ENCODE peak calls at places on chromosomes 1 and 21, in seven cellular contexts. R is HepG2; D is activated CD8-positive, alpha-beta T cell treated with anti-CD3 and anti-CD28 coated beads for 36 hours; H is nephron progenitor cell; F is coronary artery; V is GM12864; M is uterus. W is an unnamed sample.

GRCh38 chr1:78157162-78157561 is 111.4 kb downstream of the GIPC2 start:
- DNase-seq in M (no peak), D (no peak), F (no peak), R (no peak), V (no peak), H (no peak), W (no peak)

GRCh38 chr1:2226525-2227340 is 1.4 kb upstream of the SKI start:
- DNase-seq in D (no peak), V (no peak), R (no peak), F (peak), M (peak), H (peak), W (peak)

GRCh38 chr1:41639332-41639936 is 155.0 kb upstream of the EDN2 start:
- DNase-seq in H (no peak), F (peak), R (no peak), D (peak), M (no peak), V (no peak), W (no peak)

GRCh38 chr1:43545686-43546387 is 15.2 kb downstream of the PTPRF start:
- DNase-seq in D (no peak), H (peak), M (peak), V (no peak), F (peak), R (peak), W (no peak)

GRCh38 chr1:155186266-155186954 is 12.8 kb downstream of the TRIM46 start:
- DNase-seq in R (no peak), H (no peak), F (peak), M (no peak), D (no peak), V (no peak), W (no peak)

GRCh38 chr21:45542667-45543370 is 579 bp upstream of the SLC19A1 start:
- DNase-seq in R (no peak), V (no peak), D (peak), F (peak), M (peak), H (no peak), W (peak)

GRCh38 chr1:16924919-16925477 is 3.3 kb downstream of the CROCC start:
- DNase-seq in D (no peak), V (no peak), H (no peak), R (no peak), F (no peak), M (no peak), W (no peak)

GRCh38 chr21:21268061-21268471 is 269.9 kb downstream of the NCAM2 start:
- DNase-seq in M (no peak), R (no peak), V (no peak), F (no peak), H (no peak), D (no peak), W (no peak)

GRCh38 chr1:2930016-2930815 is 91.1 kb upstream of the ACTRT2 start:
- DNase-seq in F (no peak), M (no peak), H (no peak), R (no peak), V (no peak), D (no peak), W (no peak)

GRCh38 chr1:64136296-64136695 is 67.1 kb upstream of the UBE2U start:
- DNase-seq in V (no peak), M (no peak), H (no peak), F (no peak), R (no peak), D (no peak), W (no peak)

GRCh38 chr1:40450491-40451237 is 388 bp downstream of the ZFP69B start:
- DNase-seq in D (peak), H (peak), F (no peak), M (peak), R (peak), V (peak), W (no peak)

GRCh38 chr1:231724876-231725647 is 98.5 kb downstream of the DISC1 start:
- DNase-seq in M (no peak), R (peak), F (no peak), D (peak), V (peak), H (peak), W (no peak)

GRCh38 chr1:12244078-12244477 is 14.2 kb downstream of the VPS13D start:
- DNase-seq in R (no peak), V (no peak), F (no peak), H (no peak), M (no peak), D (peak), W (no peak)

GRCh38 chr1:119475866-119476439 is 31.1 kb upstream of the HSD3B1 start:
- DNase-seq in V (peak), H (peak), F (no peak), M (no peak), R (peak), D (peak), W (no peak)

GRCh38 chr1:152328801-152329391 is 3.9 kb upstream of the FLG start:
- DNase-seq in M (no peak), R (no peak), H (no peak), V (no peak), F (no peak), D (no peak), W (no peak)

GRCh38 chr1:180854456-180854855 is 58.2 kb upstream of the KIAA1614 start:
- DNase-seq in H (no peak), R (no peak), M (no peak), D (no peak), F (no peak), V (no peak), W (no peak)

GRCh38 chr21:38229260-38229877 is 27.4 kb upstream of the KCNJ15 start:
- DNase-seq in H (no peak), R (no peak), D (no peak), V (no peak), M (no peak), F (no peak), W (no peak)

DNA sequence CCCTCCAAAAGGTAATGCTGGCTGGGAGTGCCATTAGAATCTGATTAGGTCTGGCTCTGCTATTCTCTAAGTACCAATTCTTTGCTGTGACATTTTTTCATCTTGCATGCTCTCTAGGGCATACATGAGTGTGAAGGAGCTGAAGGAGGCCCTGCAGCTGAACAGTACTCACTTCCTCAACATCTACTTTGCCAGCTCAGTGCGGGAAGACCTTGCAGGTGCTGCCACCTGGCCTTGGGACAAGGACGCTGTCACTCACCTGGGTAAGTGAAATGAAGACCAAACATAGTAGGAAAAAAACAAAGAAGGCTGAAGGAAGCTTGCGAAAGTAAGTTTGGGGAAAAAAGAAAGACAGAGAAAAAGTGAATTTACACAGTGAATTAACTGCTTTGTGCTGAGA is 207.9 kb downstream of the PAPPA2 start:
- DNase-seq in R (no peak), D (no peak), M (no peak), V (no peak), F (no peak), H (no peak), W (no peak)
- TF ChIP-seq CTCF in R (no peak), D (no peak), M (no peak), V (no peak), F (no peak), H (no peak), W (no peak)

GRCh38 chr1:204161609-204162497 is 4.3 kb downstream of the REN start:
- DNase-seq in H (no peak), D (no peak), V (no peak), F (no peak), M (no peak), R (no peak), W (no peak)

GRCh38 chr1:204167730-204168129 is 1.6 kb upstream of the REN start:
- DNase-seq in D (no peak), F (no peak), R (no peak), V (no peak), M (no peak), H (no peak), W (no peak)

GRCh38 chr1:204157942-204158341 is 6.1 kb upstream of the ETNK2 start:
- DNase-seq in M (no peak), V (no peak), D (no peak), R (no peak), F (no peak), H (no peak), W (no peak)

GRCh38 chr1:204166237-204166636 is at the start of gene REN:
- DNase-seq in H (peak), F (no peak), R (no peak), D (no peak), V (no peak), M (no peak), W (no peak)

DNA sequence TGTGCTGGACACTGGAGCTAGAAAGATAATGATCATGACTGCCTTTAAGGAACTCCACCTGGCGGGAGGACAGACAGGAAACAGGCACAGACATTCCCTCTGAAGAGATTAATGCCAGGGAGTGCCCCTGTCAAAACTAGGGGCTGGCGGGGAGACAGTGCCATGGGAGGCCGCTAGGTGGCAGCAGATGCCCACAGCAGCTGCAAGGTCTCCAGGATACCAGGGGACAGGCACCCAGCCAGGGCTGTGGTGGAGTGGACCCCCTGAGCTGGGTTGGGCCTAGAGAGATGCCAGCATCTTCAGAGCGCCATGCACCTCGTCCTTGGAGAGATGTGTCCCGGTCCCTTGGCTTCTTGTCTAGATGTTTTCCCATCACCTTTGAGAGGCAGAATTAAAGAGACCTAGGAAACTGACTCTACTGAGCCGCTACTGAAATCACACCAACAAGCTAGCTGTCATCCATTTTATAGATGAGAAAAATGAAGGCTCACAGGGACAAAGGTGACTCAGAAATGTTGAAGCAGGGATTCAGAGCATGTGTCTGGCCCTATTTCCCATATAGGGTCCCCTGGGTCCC is 3.6 kb downstream of the REN start:
- DNase-seq in H (peak), R (peak), F (peak), V (no peak), M (peak), D (peak), W (peak)
- TF ChIP-seq CTCF in H (peak), R (peak), F (peak), V (peak), M (peak), D (peak), W (peak)

GRCh38 chr1:169426174-169426716 is 1.0 kb downstream of the CCDC181 start:
- DNase-seq in M (no peak), H (no peak), F (no peak), D (no peak), V (no peak), R (no peak), W (no peak)

GRCh38 chr1:169427081-169427611 is at the start of gene CCDC181:
- DNase-seq in F (peak), M (peak), H (peak), R (peak), D (peak), V (peak), W (peak)

GRCh38 chr1:169421309-169421708 is 6.0 kb downstream of the CCDC181 start:
- DNase-seq in R (no peak), M (no peak), V (no peak), F (no peak), D (no peak), H (no peak), W (no peak)
- TF ChIP-seq CTCF in R (no peak), M (no peak), V (no peak), F (no peak), D (no peak), H (no peak), W (no peak)

GRCh38 chr1:31879981-31880608 is 58.1 kb downstream of the PTP4A2 start:
- DNase-seq in M (no peak), H (no peak), V (no peak), D (no peak), R (no peak), F (no peak), W (no peak)

GRCh38 chr1:31883357-31883942 is 54.7 kb downstream of the PTP4A2 start:
- DNase-seq in V (no peak), H (no peak), M (no peak), F (no peak), D (no peak), R (no peak), W (no peak)

GRCh38 chr1:31881698-31882000 is 56.5 kb downstream of the PTP4A2 start:
- DNase-seq in R (peak), F (no peak), M (no peak), H (no peak), V (no peak), D (no peak), W (no peak)

GRCh38 chr1:31878018-31878417 is 60.1 kb downstream of the PTP4A2 start:
- DNase-seq in V (no peak), F (no peak), D (no peak), M (no peak), R (no peak), H (no peak), W (no peak)

GRCh38 chr1:31880957-31881697 is 57.0 kb downstream of the PTP4A2 start:
- DNase-seq in M (no peak), D (no peak), V (no peak), H (no peak), R (peak), F (no peak), W (no peak)
- TF ChIP-seq CTCF in M (no peak), D (no peak), V (no peak), H (no peak), R (no peak), F (no peak), W (no peak)

DNA sequence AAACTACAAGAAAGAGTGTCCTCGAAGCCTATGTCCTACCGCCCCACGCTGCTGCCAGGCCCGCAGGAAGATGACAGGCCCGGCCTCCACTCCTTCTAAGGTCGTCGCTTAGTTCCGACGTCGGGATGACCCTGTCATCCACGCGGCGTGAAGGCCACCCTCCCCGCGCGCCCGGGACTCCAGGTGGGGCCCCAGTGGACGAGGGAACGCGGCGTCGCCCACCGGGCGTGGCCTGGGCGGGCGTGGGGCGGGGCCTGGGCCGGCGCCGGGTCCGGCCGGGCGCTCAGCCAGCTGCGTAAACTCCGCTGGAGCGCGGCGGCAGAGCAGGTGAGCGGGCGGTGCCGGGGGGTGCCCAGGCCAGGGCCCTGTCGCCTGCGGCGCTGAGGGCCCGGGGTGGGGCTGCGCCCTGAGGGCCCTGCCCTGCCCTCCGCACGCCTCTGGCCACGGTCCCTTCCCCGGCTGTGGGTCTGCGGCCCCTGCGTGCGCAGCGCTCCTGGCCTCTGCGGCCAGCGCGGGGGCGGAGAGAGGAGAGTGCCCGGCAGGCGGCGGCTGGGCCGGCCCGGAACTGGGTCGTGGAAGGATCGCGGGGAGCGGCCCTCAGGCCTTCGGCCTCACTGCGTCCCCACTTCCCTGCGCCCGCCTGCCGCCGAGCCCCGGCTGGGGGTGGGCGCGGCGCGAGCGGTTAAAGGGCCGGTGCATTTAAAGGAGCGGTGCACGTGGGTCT is at the start of gene PSEN2:
- DNase-seq in R (peak), F (peak), V (no peak), D (peak), H (peak), M (peak), W (no peak)
- TF ChIP-seq CTCF in R (no peak), F (no peak), V (no peak), D (no peak), H (no peak), M (peak), W (peak)

DNA sequence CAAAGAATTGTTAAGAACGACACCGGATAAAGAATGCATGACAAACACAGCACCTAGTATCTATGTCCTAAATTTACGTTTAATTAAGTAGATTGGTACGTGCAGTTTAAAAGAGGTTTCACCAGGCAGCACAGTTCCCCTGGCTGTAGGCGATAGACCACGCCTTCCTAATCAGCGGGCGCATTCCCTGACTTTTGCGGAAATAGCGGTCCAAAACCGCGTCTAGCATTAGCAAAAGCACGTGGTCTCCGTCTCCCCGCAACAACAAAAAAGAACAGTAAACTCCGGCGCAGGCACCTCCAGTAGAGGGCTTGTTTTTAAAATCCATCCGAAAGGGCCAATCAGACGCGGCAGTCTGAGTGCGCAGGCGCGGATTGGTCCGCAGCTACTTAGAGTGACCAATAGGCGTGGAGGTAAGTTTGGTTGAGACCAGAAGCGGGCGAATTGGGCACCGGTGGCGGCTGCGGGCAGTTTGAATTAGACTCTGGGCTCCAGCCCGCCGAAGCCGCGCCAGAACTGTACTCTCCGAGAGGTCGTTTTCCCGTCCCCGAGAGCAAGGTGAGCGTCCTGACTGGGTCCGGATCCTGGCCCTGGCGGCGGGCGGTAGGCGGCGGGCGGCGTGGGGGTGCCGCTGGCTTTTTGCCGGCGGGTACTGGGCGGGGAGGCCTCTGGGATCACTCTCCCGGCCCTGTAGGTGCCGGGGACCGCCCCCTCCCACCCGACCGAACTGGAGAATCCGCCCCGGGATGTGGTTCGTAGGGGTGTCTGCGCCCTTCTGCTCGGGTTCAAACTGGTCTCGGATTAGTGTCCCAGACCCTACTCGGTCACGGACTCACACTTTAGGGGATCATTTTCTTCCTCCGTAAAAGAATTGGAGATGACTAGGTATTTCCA is at the start of gene CENPF:
- DNase-seq in R (peak), D (peak), H (peak), V (peak), M (peak), F (peak), W (peak)
- TF ChIP-seq CTCF in R (peak), D (no peak), H (no peak), V (no peak), M (peak), F (no peak), W (peak)